ENCODE peak calls at places on chromosomes 16 and 17, in seven cellular contexts. P is gastrocnemius medialis, G is endothelial cell of umbilical vein, T is lung, C is tibial nerve, B is heart left ventricle, L is thoracic aorta. J is an unnamed sample.

GRCh38 chr16:4410335-4411075 is 5.9 kb downstream of the CORO7 start:
- DNase-seq in P (no peak), G (peak; percentile 67), T (no peak), C (peak; percentile 69), B (no peak), L (no peak), J (no peak)

GRCh38 chr16:68592466-68593337 is 52.4 kb upstream of the CDH3 start:
- DNase-seq in P (no peak), G (peak; percentile 19), T (no peak), C (no peak), B (no peak), L (no peak), J (no peak)

GRCh38 chr16:8931864-8932263 is 31.8 kb downstream of the USP7 start:
- DNase-seq in P (no peak), G (peak; percentile 42), T (no peak), C (peak; percentile 65), B (peak; percentile 65), L (no peak), J (no peak)

GRCh38 chr16:5056347-5056746 is 9.4 kb downstream of the C16orf89 start:
- DNase-seq in P (no peak), G (peak; percentile 24), T (no peak), C (no peak), B (no peak), L (no peak), J (no peak)

GRCh38 chr17:74259667-74260524 is 14.1 kb upstream of the DNAI2 start:
- DNase-seq in P (no peak), G (no peak), T (no peak), C (no peak), B (no peak), L (no peak), J (no peak)

GRCh38 chr17:49717371-49717841 is 9.6 kb upstream of the SLC35B1 start:
- DNase-seq in P (peak; percentile 39), G (no peak), T (no peak), C (no peak), B (peak; percentile 48), L (no peak), J (no peak)

GRCh38 chr17:75679706-75680201 is 12.6 kb downstream of the SAP30BP start:
- DNase-seq in P (no peak), G (peak; percentile 89), T (peak; percentile 56), C (peak; percentile 54), B (peak; percentile 50), L (no peak), J (peak; percentile 77)

GRCh38 chr16:75099738-75100615 is 16.6 kb downstream of the LDHD start:
- DNase-seq in P (no peak), G (peak; percentile 39), T (no peak), C (no peak), B (peak; percentile 68), L (no peak), J (peak; percentile 76)

GRCh38 chr16:89962754-89963498 is 14.4 kb downstream of the DEF8 start:
- DNase-seq in P (no peak), G (no peak), T (no peak), C (no peak), B (no peak), L (no peak), J (no peak)

GRCh38 chr16:2298621-2299020 is 30.7 kb upstream of the RNPS1 start:
- DNase-seq in P (no peak), G (no peak), T (no peak), C (no peak), B (no peak), L (no peak), J (peak; percentile 36)

GRCh38 chr17:17792143-17792550 is 44.6 kb downstream of the SREBF1 start:
- DNase-seq in P (no peak), G (no peak), T (no peak), C (no peak), B (no peak), L (no peak), J (no peak)

GRCh38 chr17:66451188-66452149 is 149.1 kb downstream of the PRKCA start:
- DNase-seq in P (no peak), G (no peak), T (no peak), C (no peak), B (no peak), L (no peak), J (no peak)

GRCh38 chr17:34797724-34798123 is 163.5 kb downstream of the CCT6B start:
- DNase-seq in P (no peak), G (peak; percentile 5), T (no peak), C (no peak), B (peak; percentile 38), L (no peak), J (no peak)

GRCh38 chr16:87723224-87723619 is 42.6 kb downstream of the KLHDC4 start:
- DNase-seq in P (peak; percentile 29), G (peak; percentile 88), T (peak; percentile 43), C (peak; percentile 66), B (peak; percentile 77), L (no peak), J (peak; percentile 88)

GRCh38 chr16:78775161-78775561 is 675.7 kb downstream of the WWOX start:
- DNase-seq in P (no peak), G (no peak), T (no peak), C (no peak), B (no peak), L (no peak), J (no peak)

GRCh38 chr17:17808706-17809432 is 27.9 kb downstream of the SREBF1 start:
- DNase-seq in P (no peak), G (no peak), T (no peak), C (no peak), B (no peak), L (no peak), J (no peak)

GRCh38 chr16:11047057-11047456 is 102.7 kb downstream of the CLEC16A start:
- DNase-seq in P (peak; percentile 6), G (no peak), T (no peak), C (no peak), B (no peak), L (no peak), J (no peak)

GRCh38 chr16:65579050-65579449 is 457.2 kb upstream of the CDH11 start:
- DNase-seq in P (no peak), G (no peak), T (no peak), C (no peak), B (no peak), L (no peak), J (no peak)

GRCh38 chr17:30344283-30345088 is 10.6 kb upstream of the TMIGD1 start:
- DNase-seq in P (peak; percentile 14), G (peak; percentile 68), T (peak; percentile 46), C (no peak), B (peak; percentile 52), L (no peak), J (no peak)

GRCh38 chr17:40123811-40124114 is 2.0 kb downstream of the MSL1 start:
- DNase-seq in P (no peak), G (peak; percentile 27), T (no peak), C (no peak), B (no peak), L (no peak), J (no peak)

GRCh38 chr17:40134184-40134583 is 6.2 kb upstream of the CASC3 start:
- DNase-seq in P (no peak), G (peak; percentile 47), T (no peak), C (no peak), B (no peak), L (no peak), J (no peak)

GRCh38 chr17:40130352-40131042 is 8.7 kb downstream of the MSL1 start:
- DNase-seq in P (no peak), G (no peak), T (peak; percentile 78), C (peak; percentile 74), B (no peak), L (no peak), J (no peak)

GRCh38 chr17:40124279-40125141 is 2.7 kb downstream of the MSL1 start:
- DNase-seq in P (no peak), G (peak; percentile 34), T (no peak), C (peak; percentile 23), B (no peak), L (no peak), J (no peak)

DNA sequence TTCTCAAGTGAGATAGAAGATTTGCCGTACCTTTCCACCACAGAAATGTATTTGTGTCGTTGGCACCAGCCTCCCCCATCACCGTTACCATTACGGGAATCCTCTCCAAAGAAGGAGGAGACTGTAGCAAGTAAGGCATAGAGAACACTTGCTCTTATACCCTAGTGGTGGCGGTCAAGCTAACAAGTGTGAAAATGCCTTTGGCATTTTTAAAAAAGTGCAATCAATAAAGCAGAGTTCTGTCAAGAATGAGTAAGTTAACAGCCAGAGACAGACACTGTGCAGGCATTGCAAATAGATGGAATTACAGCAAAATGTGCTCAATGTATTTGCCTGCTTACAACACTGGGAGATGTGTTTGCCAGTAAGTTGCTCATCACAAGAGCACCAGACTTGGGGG is 7.7 kb downstream of the MSL1 start:
- DNase-seq in P (no peak), G (no peak), T (no peak), C (no peak), B (no peak), L (no peak), J (no peak)
- H3K27ac ChIP-seq in P (no peak overlapping the region), G (no peak overlapping the region), T (no peak overlapping the region), C (no peak overlapping the region), B (no peak overlapping the region), L (no peak overlapping the region), J (no peak overlapping the region)

GRCh38 chr17:68246271-68247028 is 1.4 kb upstream of the AMZ2 start:
- DNase-seq in P (no peak), G (no peak), T (no peak), C (no peak), B (no peak), L (no peak), J (no peak)
- H3K27ac ChIP-seq in P (peak overlapping the region; percentile 100), G (no peak overlapping the region), T (no peak overlapping the region), C (peak overlapping the region; percentile 98), B (no peak overlapping the region), L (no peak overlapping the region), J (no peak overlapping the region)

GRCh38 chr17:720706-721539 is 6.3 kb upstream of the VPS53 start:
- DNase-seq in P (no peak), G (no peak), T (no peak), C (no peak), B (no peak), L (no peak), J (no peak)
- H3K27ac ChIP-seq in P (no peak overlapping the region), G (no peak overlapping the region), T (no peak overlapping the region), C (no peak overlapping the region), B (no peak overlapping the region), L (no peak overlapping the region), J (no peak overlapping the region)

GRCh38 chr17:64273006-64273405 is 9.9 kb upstream of the TEX2 start:
- DNase-seq in P (no peak), G (no peak), T (no peak), C (no peak), B (no peak), L (no peak), J (no peak)

GRCh38 chr17:64264891-64265290 is 1.8 kb upstream of the TEX2 start:
- DNase-seq in P (peak; percentile 64), G (no peak), T (no peak), C (no peak), B (no peak), L (no peak), J (no peak)

GRCh38 chr17:64275016-64275415 is 12.0 kb upstream of the TEX2 start:
- DNase-seq in P (no peak), G (no peak), T (no peak), C (no peak), B (no peak), L (no peak), J (no peak)

GRCh38 chr17:64269687-64270649 is 6.9 kb upstream of the TEX2 start:
- DNase-seq in P (no peak), G (no peak), T (no peak), C (no peak), B (no peak), L (no peak), J (no peak)

DNA sequence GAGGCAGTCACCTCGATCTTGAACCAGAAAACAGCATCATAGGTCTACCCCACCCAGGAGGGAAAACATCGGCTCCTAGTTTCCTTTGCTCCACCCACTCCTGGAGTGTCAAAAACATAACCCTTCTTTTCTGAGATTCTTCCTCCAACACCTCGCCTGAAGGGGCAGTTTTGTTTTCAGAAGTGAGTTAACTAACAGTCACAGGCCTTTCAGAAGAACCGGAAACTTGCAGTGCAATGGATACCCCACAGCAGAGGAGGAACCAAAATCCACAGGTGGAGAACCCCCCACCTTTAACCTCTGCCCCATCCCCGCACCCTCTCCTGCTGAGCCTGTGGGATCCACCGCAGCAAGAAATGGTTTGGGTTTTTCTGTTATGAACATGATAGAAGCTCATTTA is 7.8 kb upstream of the TEX2 start:
- DNase-seq in P (no peak), G (no peak), T (no peak), C (no peak), B (no peak), L (no peak), J (no peak)
- H3K27ac ChIP-seq in P (no peak overlapping the region), G (no peak overlapping the region), T (no peak overlapping the region), C (no peak overlapping the region), B (no peak overlapping the region), L (no peak overlapping the region), J (no peak overlapping the region)

J was measured in kidney.